ENCODE peak calls at places on chromosomes 1 and 21, in five cellular contexts. Q, R, E, I and M are unnamed samples.

GRCh38 chr1:26960625-26960966 is 328 bp upstream of the KDF1 start:
- DNase-seq in Q (no peak), R (no peak), E (no peak), I (no peak), M (no peak)

GRCh38 chr1:21384620-21385019 is 55.3 kb upstream of the NBPF3 start:
- DNase-seq in Q (no peak), R (no peak), E (no peak), I (no peak), M (no peak)

GRCh38 chr1:211644653-211645052 is 30.8 kb downstream of the NEK2 start:
- DNase-seq in Q (no peak), R (no peak), E (no peak), I (no peak), M (no peak)

GRCh38 chr21:22536511-22536910 is 1538.3 kb downstream of the NCAM2 start:
- DNase-seq in Q (no peak), R (peak; percentile 27), E (no peak), I (peak; percentile 9), M (no peak)

GRCh38 chr1:212712451-212713303 is 13.0 kb upstream of the BATF3 start:
- DNase-seq in Q (peak; percentile 93), R (peak; percentile 56), E (no peak), I (no peak), M (no peak)

GRCh38 chr1:207824691-207825090 is 72.8 kb downstream of the CD46 start:
- DNase-seq in Q (no peak), R (peak; percentile 74), E (no peak), I (no peak), M (peak; percentile 53)

GRCh38 chr1:29033829-29034466 is 89.8 kb downstream of the TMEM200B start:
- DNase-seq in Q (peak; percentile 10), R (peak; percentile 64), E (no peak), I (peak; percentile 44), M (peak; percentile 66)

GRCh38 chr1:12124693-12125421 is 41.9 kb upstream of the TNFRSF1B start:
- DNase-seq in Q (peak; percentile 15), R (peak; percentile 87), E (peak; percentile 75), I (peak; percentile 82), M (peak; percentile 42)

GRCh38 chr1:226545806-226546596 is 2.6 kb upstream of the STUM start:
- DNase-seq in Q (no peak), R (no peak), E (no peak), I (no peak), M (no peak)

GRCh38 chr1:205666372-205667166 is 13.7 kb downstream of the SLC45A3 start:
- DNase-seq in Q (no peak), R (no peak), E (no peak), I (no peak), M (no peak)

GRCh38 chr1:197321821-197322220 is 53.8 kb downstream of the CRB1 start:
- DNase-seq in Q (peak; percentile 60), R (no peak), E (no peak), I (no peak), M (no peak)

GRCh38 chr1:227899820-227900449 is 47.8 kb downstream of the WNT9A start:
- DNase-seq in Q (no peak), R (no peak), E (no peak), I (no peak), M (no peak)

GRCh38 chr1:31763671-31764306 is 351 bp downstream of the ADGRB2 start:
- DNase-seq in Q (no peak), R (no peak), E (no peak), I (no peak), M (no peak)

GRCh38 chr1:16068356-16069270 is 4.8 kb downstream of the FAM131C start:
- DNase-seq in Q (no peak), R (peak; percentile 29), E (no peak), I (peak; percentile 57), M (peak; percentile 44)

GRCh38 chr1:11873954-11874562 is 15.3 kb upstream of the NPPB start:
- DNase-seq in Q (no peak), R (no peak), E (no peak), I (no peak), M (no peak)

GRCh38 chr1:17826165-17826488 is 71.0 kb downstream of the ACTL8 start:
- DNase-seq in Q (no peak), R (peak; percentile 45), E (no peak), I (peak; percentile 48), M (peak; percentile 51)
- TF ChIP-seq CTCF in Q (peak; percentile 35), R (peak; percentile 85), E (no peak), I (peak; percentile 50), M (peak; percentile 79)

GRCh38 chr1:25039229-25039628 is 109.2 kb upstream of the RUNX3 start:
- DNase-seq in Q (no peak), R (no peak), E (no peak), I (no peak), M (no peak)
- TF ChIP-seq CTCF in Q (no peak), R (no peak), E (no peak), I (no peak), M (no peak)

DNA sequence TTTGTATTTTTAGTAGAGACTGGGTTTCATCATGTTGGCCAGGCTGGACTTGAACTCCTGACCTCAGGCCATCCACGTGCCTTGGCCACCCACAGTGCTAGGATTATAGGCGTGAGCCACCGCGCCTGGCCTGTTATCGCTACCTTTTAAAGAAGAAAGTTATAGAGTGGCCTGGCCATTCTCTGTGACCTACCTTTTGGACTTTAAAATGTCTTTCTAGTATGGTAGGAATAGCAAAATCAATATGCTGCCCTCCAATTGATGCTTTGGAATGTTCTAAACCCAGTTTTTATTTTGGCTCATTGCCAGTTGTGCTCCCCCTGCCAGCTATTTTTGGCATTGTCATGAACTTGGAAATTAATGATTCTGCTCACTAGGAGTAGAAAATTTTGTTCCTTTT is 19.9 kb downstream of the HIPK1 start:
- DNase-seq in Q (no peak), R (peak; percentile 13), E (no peak), I (no peak), M (no peak)
- TF ChIP-seq CTCF in Q (peak; percentile 53), R (peak; percentile 35), E (peak; percentile 43), I (peak; percentile 29), M (peak; percentile 28)

GRCh38 chr21:17550671-17551308 is 37.9 kb downstream of the CXADR start:
- DNase-seq in Q (no peak), R (no peak), E (no peak), I (no peak), M (no peak)

GRCh38 chr21:17560377-17560776 is 47.5 kb downstream of the CXADR start:
- DNase-seq in Q (no peak), R (no peak), E (no peak), I (no peak), M (no peak)

GRCh38 chr21:17552410-17552809 is 39.6 kb downstream of the CXADR start:
- DNase-seq in Q (no peak), R (no peak), E (no peak), I (no peak), M (no peak)

GRCh38 chr21:17554120-17554519 is 41.3 kb downstream of the CXADR start:
- DNase-seq in Q (no peak), R (no peak), E (no peak), I (no peak), M (no peak)

GRCh38 chr21:17554619-17555472 is 42.0 kb downstream of the CXADR start:
- DNase-seq in Q (no peak), R (peak; percentile 5), E (no peak), I (no peak), M (peak; percentile 36)
- TF ChIP-seq CTCF in Q (no peak), R (peak; percentile 20), E (no peak), I (peak; percentile 30), M (peak; percentile 20)

GRCh38 chr1:40595623-40596022 is 64.2 kb downstream of the ZNF684 start:
- DNase-seq in Q (no peak), R (no peak), E (no peak), I (no peak), M (no peak)

GRCh38 chr1:40593449-40594186 is 62.2 kb downstream of the ZNF684 start:
- DNase-seq in Q (no peak), R (no peak), E (no peak), I (no peak), M (no peak)

GRCh38 chr1:40594187-40594531 is 62.7 kb downstream of the ZNF684 start:
- DNase-seq in Q (no peak), R (no peak), E (no peak), I (no peak), M (no peak)

GRCh38 chr1:40592107-40592773 is 60.8 kb downstream of the ZNF684 start:
- DNase-seq in Q (peak; percentile 16), R (peak; percentile 37), E (no peak), I (peak; percentile 34), M (peak; percentile 14)
- TF ChIP-seq CTCF in Q (peak; percentile 44), R (peak; percentile 54), E (no peak), I (peak; percentile 41), M (peak; percentile 45)

DNA sequence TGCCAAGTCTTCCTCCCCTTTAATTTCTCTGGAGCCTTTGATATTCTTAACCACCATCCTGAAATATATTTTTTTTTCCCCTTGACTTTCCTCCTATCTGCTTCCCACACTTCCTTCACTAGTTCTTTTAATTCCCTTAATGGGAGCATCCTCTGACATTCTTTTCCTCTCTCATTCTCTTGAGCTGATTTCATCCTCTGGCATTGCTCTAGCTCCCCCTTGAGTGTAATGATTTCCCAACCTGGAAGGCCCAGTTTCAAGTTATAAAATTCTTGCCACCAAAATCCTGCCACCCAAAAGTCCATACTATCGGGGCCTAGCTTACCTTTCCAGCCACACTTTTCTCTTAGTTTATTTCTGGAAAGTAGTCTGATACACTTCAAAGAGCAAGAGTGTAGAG is 39.5 kb upstream of the UBE2U start:
- DNase-seq in Q (peak; percentile 46), R (peak; percentile 70), E (no peak), I (peak; percentile 26), M (no peak)
- TF ChIP-seq CTCF in Q (peak; percentile 49), R (peak; percentile 61), E (no peak), I (peak; percentile 57), M (peak; percentile 71)